ENCODE peak calls at places on chromosomes 16 and 17, in four cellular contexts. O, G, M and T are unnamed samples.

GRCh38 chr17:2500446-2500845 is 11.2 kb downstream of the METTL16 start:
- DNase-seq in O (no peak), G (no peak), M (no peak), T (no peak)

GRCh38 chr16:46859719-46860152 is 24.4 kb upstream of the GPT2 start:
- DNase-seq in O (no peak), G (no peak), M (peak), T (no peak)

GRCh38 chr17:56141046-56141839 is 12.0 kb upstream of the ANKFN1 start:
- DNase-seq in O (no peak), G (no peak), M (no peak), T (no peak)

GRCh38 chr17:8062807-8063483 is 24.1 kb downstream of the ALOX15B start:
- DNase-seq in O (no peak), G (no peak), M (no peak), T (no peak)

GRCh38 chr17:74639704-74640142 is 16.2 kb upstream of the CD300E start:
- DNase-seq in O (peak), G (no peak), M (no peak), T (no peak)

GRCh38 chr16:53506254-53506653 is 3.2 kb upstream of the AKTIP start:
- DNase-seq in O (no peak), G (no peak), M (no peak), T (no peak)

GRCh38 chr16:12750554-12750918 is 53.2 kb downstream of the CPPED1 start:
- DNase-seq in O (no peak), G (no peak), M (no peak), T (no peak)

GRCh38 chr16:30923554-30924085 is at the start of gene FBXL19:
- DNase-seq in O (no peak), G (no peak), M (no peak), T (no peak)

GRCh38 chr17:77875881-77876509 is 82.5 kb upstream of the TNRC6C start:
- DNase-seq in O (no peak), G (peak), M (no peak), T (no peak)

GRCh38 chr16:13333336-13333735 is 431.9 kb downstream of the SHISA9 start:
- DNase-seq in O (no peak), G (no peak), M (no peak), T (no peak)

GRCh38 chr16:71943887-71944286 is 48.6 kb downstream of the IST1 start:
- DNase-seq in O (no peak), G (no peak), M (no peak), T (no peak)

GRCh38 chr17:4854181-4854681 is 21.1 kb downstream of the MINK1 start:
- DNase-seq in O (no peak), G (no peak), M (peak), T (no peak)

GRCh38 chr16:69871708-69872107 is 79.4 kb upstream of the CLEC18A start:
- DNase-seq in O (no peak), G (no peak), M (no peak), T (no peak)

GRCh38 chr16:11235703-11235991 is 20.4 kb downstream of the SOCS1 start:
- DNase-seq in O (no peak), G (no peak), M (peak), T (no peak)

GRCh38 chr16:47774661-47775060 is 313.5 kb downstream of the PHKB start:
- DNase-seq in O (no peak), G (no peak), M (peak), T (no peak)

GRCh38 chr17:10579270-10579669 is 29.8 kb upstream of the MYH2 start:
- DNase-seq in O (peak), G (no peak), M (no peak), T (no peak)

GRCh38 chr17:44543213-44543904 is 13.9 kb upstream of the FZD2 start:
- DNase-seq in O (no peak), G (no peak), M (peak), T (no peak)

GRCh38 chr17:31510273-31511175 is 119.0 kb downstream of the RAB11FIP4 start:
- DNase-seq in O (no peak), G (no peak), M (no peak), T (no peak)

GRCh38 chr17:79630120-79630519 is 19.3 kb upstream of the RBFOX3 start:
- DNase-seq in O (no peak), G (no peak), M (no peak), T (peak)

GRCh38 chr16:68155425-68155824 is 70.3 kb downstream of the NFATC3 start:
- DNase-seq in O (no peak), G (no peak), M (peak), T (no peak)

GRCh38 chr16:51071326-51071725 is 79.7 kb downstream of the SALL1 start:
- DNase-seq in O (no peak), G (no peak), M (no peak), T (no peak)

GRCh38 chr17:51372345-51373004 is 112.1 kb downstream of the UTP18 start:
- DNase-seq in O (peak), G (peak), M (peak), T (peak)

GRCh38 chr17:63961355-63962207 is 11.1 kb downstream of the SCN4A start:
- DNase-seq in O (no peak), G (peak), M (peak), T (peak)
- TF ChIP-seq FOXK2 in O (no peak), G (no peak), M (no peak), T (no peak)

DNA sequence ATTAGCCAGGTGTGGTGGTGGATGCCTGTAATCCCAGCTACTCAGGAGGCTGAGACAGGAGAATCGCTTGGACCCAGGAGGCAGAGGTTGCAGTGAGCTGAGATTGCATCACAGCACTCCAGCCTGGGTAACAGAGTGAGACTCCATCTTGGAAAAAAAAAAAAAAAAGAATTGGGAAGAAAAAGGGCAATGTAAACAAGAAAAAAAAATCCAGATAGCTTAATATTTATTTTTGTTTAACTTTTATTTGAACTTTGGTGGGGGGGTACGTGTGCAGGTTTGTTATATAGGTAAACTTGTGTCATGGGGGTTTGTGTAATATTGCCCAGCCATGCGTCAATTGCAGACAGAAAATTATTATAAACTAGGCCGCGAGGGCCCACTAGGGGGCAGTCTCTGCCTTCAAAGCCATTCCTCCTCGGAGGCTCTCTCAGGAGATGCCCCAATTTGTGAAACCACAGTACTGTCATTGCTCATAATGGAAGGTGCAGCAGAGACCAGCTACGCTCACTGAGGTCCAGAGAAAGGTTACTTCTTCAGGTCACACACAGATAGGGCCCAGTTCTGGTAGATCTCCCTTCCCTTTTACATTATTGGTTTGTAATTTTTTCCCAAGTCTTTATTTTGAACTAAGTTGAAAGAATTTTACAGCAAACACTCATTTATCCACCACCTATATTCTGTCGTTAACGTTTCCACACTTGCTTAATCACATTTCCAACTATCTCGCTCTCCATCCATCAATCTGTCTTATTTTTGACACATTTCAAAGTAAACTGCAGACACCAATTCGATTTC is 206.2 kb downstream of the PRKCB start:
- DNase-seq in O (peak), G (peak), M (peak), T (peak)
- TF ChIP-seq FOXK2 in O (no peak), G (no peak), M (no peak), T (no peak)

GRCh38 chr17:71530227-71530626 is 590.6 kb upstream of the SOX9 start:
- DNase-seq in O (no peak), G (no peak), M (no peak), T (no peak)

GRCh38 chr17:71521724-71522123 is 599.1 kb upstream of the SOX9 start:
- DNase-seq in O (no peak), G (no peak), M (no peak), T (no peak)

GRCh38 chr17:71528210-71528609 is 592.6 kb upstream of the SOX9 start:
- DNase-seq in O (no peak), G (no peak), M (no peak), T (no peak)

GRCh38 chr17:71522383-71522782 is 598.4 kb upstream of the SOX9 start:
- DNase-seq in O (no peak), G (no peak), M (no peak), T (no peak)

GRCh38 chr17:71527311-71527710 is 593.5 kb upstream of the SOX9 start:
- DNase-seq in O (no peak), G (no peak), M (no peak), T (no peak)
- TF ChIP-seq FOXK2 in O (no peak), G (no peak), M (no peak), T (no peak)

GRCh38 chr16:49639739-49640388 is 216.0 kb downstream of the ZNF423 start:
- DNase-seq in O (no peak), G (no peak), M (peak), T (peak)
- TF ChIP-seq FOXK2 in O (no peak), G (no peak), M (no peak), T (no peak)

DNA sequence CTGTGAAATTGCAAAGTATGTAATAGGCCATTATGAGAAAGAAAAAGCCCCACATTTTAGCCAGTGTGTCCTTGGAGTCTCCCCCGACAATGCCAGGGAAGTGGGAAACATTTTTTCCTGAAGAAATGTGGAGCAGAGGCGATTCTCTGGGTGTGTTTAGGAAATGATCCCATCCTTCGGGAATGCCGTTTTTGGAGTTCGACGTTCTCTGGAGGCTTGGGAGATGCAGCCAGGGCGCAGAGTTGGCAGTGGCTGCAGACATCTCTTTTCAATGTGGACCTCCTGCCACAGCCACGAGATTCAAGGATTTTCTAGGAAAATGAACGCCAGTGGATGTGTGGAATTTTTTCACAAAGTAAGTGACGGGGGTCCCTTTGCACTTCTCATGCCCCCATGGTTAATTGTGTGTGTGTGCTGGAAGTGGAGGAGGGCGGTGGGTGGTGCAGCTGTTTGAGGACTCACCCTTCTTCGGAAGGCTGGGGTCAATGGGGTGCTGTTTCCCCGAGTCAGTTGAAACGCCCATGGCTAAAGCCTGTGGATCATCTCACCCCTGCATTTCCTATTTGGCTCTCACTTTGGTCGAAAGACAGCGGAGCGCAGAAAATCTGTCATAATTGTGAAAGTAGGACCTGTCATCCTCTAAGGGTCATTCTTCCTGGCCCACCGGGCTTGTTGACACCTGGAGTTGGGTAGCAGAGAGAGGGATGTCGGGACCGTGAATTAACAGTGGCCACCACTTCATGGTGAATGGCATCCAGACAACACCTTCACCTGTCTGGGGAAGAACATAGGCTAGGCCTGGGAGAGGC is 73.2 kb downstream of the CMIP start:
- DNase-seq in O (no peak), G (no peak), M (no peak), T (no peak)
- TF ChIP-seq FOXK2 in O (no peak), G (no peak), M (no peak), T (no peak)

GRCh38 chr17:67546578-67547527 is 169.8 kb downstream of the PITPNC1 start:
- DNase-seq in O (no peak), G (no peak), M (no peak), T (no peak)

GRCh38 chr17:67544364-67544763 is 167.3 kb downstream of the PITPNC1 start:
- DNase-seq in O (no peak), G (no peak), M (no peak), T (no peak)

GRCh38 chr17:67542219-67543114 is 165.4 kb downstream of the PITPNC1 start:
- DNase-seq in O (no peak), G (no peak), M (no peak), T (no peak)
- TF ChIP-seq FOXK2 in O (no peak), G (no peak), M (no peak), T (no peak)